ENCODE peak calls at places on chromosomes 3 and 15, in eight cellular contexts. One of them, this sample, is unnamed.

GRCh38 chr3:188353409-188353808 is 199.5 kb downstream of the LPP start:
- ATAC-seq in naive thymus-derived CD4-positive, alpha-beta T cell: no peak
- ATAC-seq in activated CD4-positive, alpha-beta T cell treated with anti-CD3 and anti-CD28 coated beads for 36 hours: no peak
- ATAC-seq in stimulated activated naive B cell treated with anti-CD40 and anti-IgM and Interleukin-4, amounts not matched to agents 10 μg/mL and 1 μg/mL and 100 μg/mL, for 72 hours: no peak
- ATAC-seq in left lobe of liver: no peak
- ATAC-seq in activated T-helper 17 cell treated with anti-CD3 and anti-CD28 coated beads, Interleukin-2, amount 50 U/mL, for 72 hours: no peak
- ATAC-seq in sciatic nerve: no peak
- ATAC-seq in aorta: no peak
- ATAC-seq in this sample: no peak

GRCh38 chr3:58021072-58021959 is 13.1 kb downstream of the FLNB start:
- ATAC-seq in naive thymus-derived CD4-positive, alpha-beta T cell: no peak
- ATAC-seq in stimulated activated naive B cell treated with anti-CD40 and anti-IgM and Interleukin-4, amounts not matched to agents 10 μg/mL and 1 μg/mL and 100 μg/mL, for 72 hours: no peak
- ATAC-seq in activated CD4-positive, alpha-beta T cell treated with anti-CD3 and anti-CD28 coated beads for 36 hours: no peak
- ATAC-seq in sciatic nerve: no peak
- ATAC-seq in left lobe of liver: peak
- ATAC-seq in aorta: peak
- ATAC-seq in activated T-helper 17 cell treated with anti-CD3 and anti-CD28 coated beads, Interleukin-2, amount 50 U/mL, for 72 hours: no peak
- ATAC-seq in this sample: no peak

GRCh38 chr15:38509152-38509551 is 55.2 kb downstream of the FAM98B start:
- ATAC-seq in aorta: no peak
- ATAC-seq in activated CD4-positive, alpha-beta T cell treated with anti-CD3 and anti-CD28 coated beads for 36 hours: peak
- ATAC-seq in left lobe of liver: no peak
- ATAC-seq in naive thymus-derived CD4-positive, alpha-beta T cell: no peak
- ATAC-seq in activated T-helper 17 cell treated with anti-CD3 and anti-CD28 coated beads, Interleukin-2, amount 50 U/mL, for 72 hours: peak
- ATAC-seq in stimulated activated naive B cell treated with anti-CD40 and anti-IgM and Interleukin-4, amounts not matched to agents 10 μg/mL and 1 μg/mL and 100 μg/mL, for 72 hours: no peak
- ATAC-seq in sciatic nerve: no peak
- ATAC-seq in this sample: no peak

GRCh38 chr15:82047493-82048446 is 2.0 kb upstream of the MEX3B start:
- ATAC-seq in aorta: no peak
- ATAC-seq in activated CD4-positive, alpha-beta T cell treated with anti-CD3 and anti-CD28 coated beads for 36 hours: no peak
- ATAC-seq in sciatic nerve: no peak
- ATAC-seq in left lobe of liver: no peak
- ATAC-seq in activated T-helper 17 cell treated with anti-CD3 and anti-CD28 coated beads, Interleukin-2, amount 50 U/mL, for 72 hours: peak
- ATAC-seq in naive thymus-derived CD4-positive, alpha-beta T cell: no peak
- ATAC-seq in stimulated activated naive B cell treated with anti-CD40 and anti-IgM and Interleukin-4, amounts not matched to agents 10 μg/mL and 1 μg/mL and 100 μg/mL, for 72 hours: peak
- ATAC-seq in this sample: no peak

GRCh38 chr3:119604878-119605277 is 7.2 kb downstream of the PLA1A start:
- ATAC-seq in stimulated activated naive B cell treated with anti-CD40 and anti-IgM and Interleukin-4, amounts not matched to agents 10 μg/mL and 1 μg/mL and 100 μg/mL, for 72 hours: no peak
- ATAC-seq in aorta: no peak
- ATAC-seq in sciatic nerve: no peak
- ATAC-seq in activated T-helper 17 cell treated with anti-CD3 and anti-CD28 coated beads, Interleukin-2, amount 50 U/mL, for 72 hours: peak
- ATAC-seq in activated CD4-positive, alpha-beta T cell treated with anti-CD3 and anti-CD28 coated beads for 36 hours: peak
- ATAC-seq in left lobe of liver: no peak
- ATAC-seq in naive thymus-derived CD4-positive, alpha-beta T cell: no peak
- ATAC-seq in this sample: no peak

GRCh38 chr3:73134034-73134433 is 72.6 kb downstream of the EBLN2 start:
- ATAC-seq in stimulated activated naive B cell treated with anti-CD40 and anti-IgM and Interleukin-4, amounts not matched to agents 10 μg/mL and 1 μg/mL and 100 μg/mL, for 72 hours: no peak
- ATAC-seq in activated CD4-positive, alpha-beta T cell treated with anti-CD3 and anti-CD28 coated beads for 36 hours: no peak
- ATAC-seq in left lobe of liver: no peak
- ATAC-seq in sciatic nerve: no peak
- ATAC-seq in naive thymus-derived CD4-positive, alpha-beta T cell: no peak
- ATAC-seq in activated T-helper 17 cell treated with anti-CD3 and anti-CD28 coated beads, Interleukin-2, amount 50 U/mL, for 72 hours: no peak
- ATAC-seq in aorta: no peak
- ATAC-seq in this sample: no peak

GRCh38 chr3:12638105-12638504 is 25.8 kb downstream of the RAF1 start:
- ATAC-seq in left lobe of liver: peak
- ATAC-seq in sciatic nerve: no peak
- ATAC-seq in activated CD4-positive, alpha-beta T cell treated with anti-CD3 and anti-CD28 coated beads for 36 hours: peak
- ATAC-seq in naive thymus-derived CD4-positive, alpha-beta T cell: no peak
- ATAC-seq in stimulated activated naive B cell treated with anti-CD40 and anti-IgM and Interleukin-4, amounts not matched to agents 10 μg/mL and 1 μg/mL and 100 μg/mL, for 72 hours: no peak
- ATAC-seq in activated T-helper 17 cell treated with anti-CD3 and anti-CD28 coated beads, Interleukin-2, amount 50 U/mL, for 72 hours: peak
- ATAC-seq in aorta: no peak
- ATAC-seq in this sample: no peak

GRCh38 chr3:39141211-39141995 is 12.0 kb downstream of the CSRNP1 start:
- ATAC-seq in activated T-helper 17 cell treated with anti-CD3 and anti-CD28 coated beads, Interleukin-2, amount 50 U/mL, for 72 hours: peak
- ATAC-seq in naive thymus-derived CD4-positive, alpha-beta T cell: peak
- ATAC-seq in left lobe of liver: peak
- ATAC-seq in stimulated activated naive B cell treated with anti-CD40 and anti-IgM and Interleukin-4, amounts not matched to agents 10 μg/mL and 1 μg/mL and 100 μg/mL, for 72 hours: peak
- ATAC-seq in activated CD4-positive, alpha-beta T cell treated with anti-CD3 and anti-CD28 coated beads for 36 hours: no peak
- ATAC-seq in sciatic nerve: peak
- ATAC-seq in aorta: peak
- ATAC-seq in this sample: peak

GRCh38 chr15:63178034-63178433 is 11.4 kb upstream of the RAB8B start:
- ATAC-seq in sciatic nerve: no peak
- ATAC-seq in stimulated activated naive B cell treated with anti-CD40 and anti-IgM and Interleukin-4, amounts not matched to agents 10 μg/mL and 1 μg/mL and 100 μg/mL, for 72 hours: no peak
- ATAC-seq in aorta: no peak
- ATAC-seq in activated T-helper 17 cell treated with anti-CD3 and anti-CD28 coated beads, Interleukin-2, amount 50 U/mL, for 72 hours: no peak
- ATAC-seq in left lobe of liver: no peak
- ATAC-seq in activated CD4-positive, alpha-beta T cell treated with anti-CD3 and anti-CD28 coated beads for 36 hours: no peak
- ATAC-seq in naive thymus-derived CD4-positive, alpha-beta T cell: no peak
- ATAC-seq in this sample: no peak

GRCh38 chr15:100207053-100207452 is 134.7 kb downstream of the ADAMTS17 start:
- ATAC-seq in sciatic nerve: no peak
- ATAC-seq in left lobe of liver: no peak
- ATAC-seq in naive thymus-derived CD4-positive, alpha-beta T cell: no peak
- ATAC-seq in activated CD4-positive, alpha-beta T cell treated with anti-CD3 and anti-CD28 coated beads for 36 hours: no peak
- ATAC-seq in aorta: no peak
- ATAC-seq in activated T-helper 17 cell treated with anti-CD3 and anti-CD28 coated beads, Interleukin-2, amount 50 U/mL, for 72 hours: no peak
- ATAC-seq in stimulated activated naive B cell treated with anti-CD40 and anti-IgM and Interleukin-4, amounts not matched to agents 10 μg/mL and 1 μg/mL and 100 μg/mL, for 72 hours: no peak
- ATAC-seq in this sample: no peak

GRCh38 chr15:82122754-82123400 is 77.1 kb upstream of the MEX3B start:
- ATAC-seq in sciatic nerve: peak
- ATAC-seq in activated CD4-positive, alpha-beta T cell treated with anti-CD3 and anti-CD28 coated beads for 36 hours: no peak
- ATAC-seq in aorta: no peak
- ATAC-seq in left lobe of liver: no peak
- ATAC-seq in naive thymus-derived CD4-positive, alpha-beta T cell: no peak
- ATAC-seq in activated T-helper 17 cell treated with anti-CD3 and anti-CD28 coated beads, Interleukin-2, amount 50 U/mL, for 72 hours: no peak
- ATAC-seq in stimulated activated naive B cell treated with anti-CD40 and anti-IgM and Interleukin-4, amounts not matched to agents 10 μg/mL and 1 μg/mL and 100 μg/mL, for 72 hours: no peak
- ATAC-seq in this sample: no peak

GRCh38 chr3:71710906-71711494 is 14.2 kb downstream of the EIF4E3 start:
- ATAC-seq in activated CD4-positive, alpha-beta T cell treated with anti-CD3 and anti-CD28 coated beads for 36 hours: peak
- ATAC-seq in activated T-helper 17 cell treated with anti-CD3 and anti-CD28 coated beads, Interleukin-2, amount 50 U/mL, for 72 hours: peak
- ATAC-seq in stimulated activated naive B cell treated with anti-CD40 and anti-IgM and Interleukin-4, amounts not matched to agents 10 μg/mL and 1 μg/mL and 100 μg/mL, for 72 hours: peak
- ATAC-seq in sciatic nerve: peak
- ATAC-seq in left lobe of liver: peak
- ATAC-seq in aorta: peak
- ATAC-seq in naive thymus-derived CD4-positive, alpha-beta T cell: peak
- ATAC-seq in this sample: no peak

GRCh38 chr3:136804164-136804563 is 14.8 kb upstream of the SLC35G2 start:
- ATAC-seq in aorta: no peak
- ATAC-seq in activated T-helper 17 cell treated with anti-CD3 and anti-CD28 coated beads, Interleukin-2, amount 50 U/mL, for 72 hours: no peak
- ATAC-seq in sciatic nerve: no peak
- ATAC-seq in stimulated activated naive B cell treated with anti-CD40 and anti-IgM and Interleukin-4, amounts not matched to agents 10 μg/mL and 1 μg/mL and 100 μg/mL, for 72 hours: no peak
- ATAC-seq in left lobe of liver: no peak
- ATAC-seq in naive thymus-derived CD4-positive, alpha-beta T cell: peak
- ATAC-seq in activated CD4-positive, alpha-beta T cell treated with anti-CD3 and anti-CD28 coated beads for 36 hours: no peak
- ATAC-seq in this sample: no peak

GRCh38 chr15:63042879-63043340 is 363 bp downstream of the TPM1 start:
- ATAC-seq in left lobe of liver: peak
- ATAC-seq in aorta: no peak
- ATAC-seq in activated CD4-positive, alpha-beta T cell treated with anti-CD3 and anti-CD28 coated beads for 36 hours: no peak
- ATAC-seq in naive thymus-derived CD4-positive, alpha-beta T cell: no peak
- ATAC-seq in stimulated activated naive B cell treated with anti-CD40 and anti-IgM and Interleukin-4, amounts not matched to agents 10 μg/mL and 1 μg/mL and 100 μg/mL, for 72 hours: peak
- ATAC-seq in activated T-helper 17 cell treated with anti-CD3 and anti-CD28 coated beads, Interleukin-2, amount 50 U/mL, for 72 hours: peak
- ATAC-seq in sciatic nerve: peak
- ATAC-seq in this sample: peak

GRCh38 chr3:122247825-122248185 is 64.3 kb downstream of the CASR start:
- ATAC-seq in stimulated activated naive B cell treated with anti-CD40 and anti-IgM and Interleukin-4, amounts not matched to agents 10 μg/mL and 1 μg/mL and 100 μg/mL, for 72 hours: peak
- ATAC-seq in activated T-helper 17 cell treated with anti-CD3 and anti-CD28 coated beads, Interleukin-2, amount 50 U/mL, for 72 hours: no peak
- ATAC-seq in left lobe of liver: no peak
- ATAC-seq in activated CD4-positive, alpha-beta T cell treated with anti-CD3 and anti-CD28 coated beads for 36 hours: no peak
- ATAC-seq in naive thymus-derived CD4-positive, alpha-beta T cell: no peak
- ATAC-seq in sciatic nerve: no peak
- ATAC-seq in aorta: no peak
- ATAC-seq in this sample: peak

GRCh38 chr3:88573472-88573871 is 423.7 kb downstream of the C3orf38 start:
- ATAC-seq in naive thymus-derived CD4-positive, alpha-beta T cell: no peak
- ATAC-seq in sciatic nerve: no peak
- ATAC-seq in left lobe of liver: no peak
- ATAC-seq in activated CD4-positive, alpha-beta T cell treated with anti-CD3 and anti-CD28 coated beads for 36 hours: no peak
- ATAC-seq in aorta: no peak
- ATAC-seq in stimulated activated naive B cell treated with anti-CD40 and anti-IgM and Interleukin-4, amounts not matched to agents 10 μg/mL and 1 μg/mL and 100 μg/mL, for 72 hours: no peak
- ATAC-seq in activated T-helper 17 cell treated with anti-CD3 and anti-CD28 coated beads, Interleukin-2, amount 50 U/mL, for 72 hours: no peak
- ATAC-seq in this sample: no peak

GRCh38 chr3:148903022-148903442 is 37.9 kb downstream of the CPA3 start:
- ATAC-seq in activated T-helper 17 cell treated with anti-CD3 and anti-CD28 coated beads, Interleukin-2, amount 50 U/mL, for 72 hours: peak
- ATAC-seq in stimulated activated naive B cell treated with anti-CD40 and anti-IgM and Interleukin-4, amounts not matched to agents 10 μg/mL and 1 μg/mL and 100 μg/mL, for 72 hours: no peak
- ATAC-seq in aorta: no peak
- ATAC-seq in left lobe of liver: no peak
- ATAC-seq in activated CD4-positive, alpha-beta T cell treated with anti-CD3 and anti-CD28 coated beads for 36 hours: no peak
- ATAC-seq in sciatic nerve: no peak
- ATAC-seq in naive thymus-derived CD4-positive, alpha-beta T cell: no peak
- ATAC-seq in this sample: no peak

GRCh38 chr15:25185156-25185710 is 230.4 kb downstream of the SNRPN start:
- ATAC-seq in stimulated activated naive B cell treated with anti-CD40 and anti-IgM and Interleukin-4, amounts not matched to agents 10 μg/mL and 1 μg/mL and 100 μg/mL, for 72 hours: no peak
- ATAC-seq in sciatic nerve: no peak
- ATAC-seq in aorta: no peak
- ATAC-seq in activated CD4-positive, alpha-beta T cell treated with anti-CD3 and anti-CD28 coated beads for 36 hours: no peak
- ATAC-seq in naive thymus-derived CD4-positive, alpha-beta T cell: no peak
- ATAC-seq in activated T-helper 17 cell treated with anti-CD3 and anti-CD28 coated beads, Interleukin-2, amount 50 U/mL, for 72 hours: no peak
- ATAC-seq in left lobe of liver: no peak
- ATAC-seq in this sample: no peak

GRCh38 chr15:49155834-49156627 is 632 bp upstream of the COPS2 start:
- ATAC-seq in stimulated activated naive B cell treated with anti-CD40 and anti-IgM and Interleukin-4, amounts not matched to agents 10 μg/mL and 1 μg/mL and 100 μg/mL, for 72 hours: peak
- ATAC-seq in aorta: no peak
- ATAC-seq in activated T-helper 17 cell treated with anti-CD3 and anti-CD28 coated beads, Interleukin-2, amount 50 U/mL, for 72 hours: no peak
- ATAC-seq in sciatic nerve: peak
- ATAC-seq in activated CD4-positive, alpha-beta T cell treated with anti-CD3 and anti-CD28 coated beads for 36 hours: peak
- ATAC-seq in left lobe of liver: no peak
- ATAC-seq in naive thymus-derived CD4-positive, alpha-beta T cell: peak
- ATAC-seq in this sample: peak

GRCh38 chr3:14555835-14556234 is 15.7 kb upstream of the GRIP2 start:
- ATAC-seq in naive thymus-derived CD4-positive, alpha-beta T cell: no peak
- ATAC-seq in sciatic nerve: no peak
- ATAC-seq in stimulated activated naive B cell treated with anti-CD40 and anti-IgM and Interleukin-4, amounts not matched to agents 10 μg/mL and 1 μg/mL and 100 μg/mL, for 72 hours: no peak
- ATAC-seq in left lobe of liver: peak
- ATAC-seq in activated CD4-positive, alpha-beta T cell treated with anti-CD3 and anti-CD28 coated beads for 36 hours: no peak
- ATAC-seq in activated T-helper 17 cell treated with anti-CD3 and anti-CD28 coated beads, Interleukin-2, amount 50 U/mL, for 72 hours: peak
- ATAC-seq in aorta: no peak
- ATAC-seq in this sample: peak

GRCh38 chr3:123385072-123385471 is 63.8 kb downstream of the ADCY5 start:
- ATAC-seq in activated T-helper 17 cell treated with anti-CD3 and anti-CD28 coated beads, Interleukin-2, amount 50 U/mL, for 72 hours: no peak
- ATAC-seq in naive thymus-derived CD4-positive, alpha-beta T cell: no peak
- ATAC-seq in left lobe of liver: peak
- ATAC-seq in aorta: peak
- ATAC-seq in sciatic nerve: peak
- ATAC-seq in stimulated activated naive B cell treated with anti-CD40 and anti-IgM and Interleukin-4, amounts not matched to agents 10 μg/mL and 1 μg/mL and 100 μg/mL, for 72 hours: no peak
- ATAC-seq in activated CD4-positive, alpha-beta T cell treated with anti-CD3 and anti-CD28 coated beads for 36 hours: no peak
- ATAC-seq in this sample: no peak

GRCh38 chr3:10915395-10915794 is 77.2 kb upstream of the SLC6A1 start:
- ATAC-seq in activated T-helper 17 cell treated with anti-CD3 and anti-CD28 coated beads, Interleukin-2, amount 50 U/mL, for 72 hours: no peak
- ATAC-seq in activated CD4-positive, alpha-beta T cell treated with anti-CD3 and anti-CD28 coated beads for 36 hours: no peak
- ATAC-seq in aorta: no peak
- ATAC-seq in sciatic nerve: no peak
- ATAC-seq in naive thymus-derived CD4-positive, alpha-beta T cell: no peak
- ATAC-seq in stimulated activated naive B cell treated with anti-CD40 and anti-IgM and Interleukin-4, amounts not matched to agents 10 μg/mL and 1 μg/mL and 100 μg/mL, for 72 hours: no peak
- ATAC-seq in left lobe of liver: no peak
- ATAC-seq in this sample: no peak

GRCh38 chr3:42216302-42216701 is 49.7 kb downstream of the CCK start:
- ATAC-seq in stimulated activated naive B cell treated with anti-CD40 and anti-IgM and Interleukin-4, amounts not matched to agents 10 μg/mL and 1 μg/mL and 100 μg/mL, for 72 hours: no peak
- ATAC-seq in sciatic nerve: no peak
- ATAC-seq in aorta: no peak
- ATAC-seq in naive thymus-derived CD4-positive, alpha-beta T cell: no peak
- ATAC-seq in activated T-helper 17 cell treated with anti-CD3 and anti-CD28 coated beads, Interleukin-2, amount 50 U/mL, for 72 hours: no peak
- ATAC-seq in activated CD4-positive, alpha-beta T cell treated with anti-CD3 and anti-CD28 coated beads for 36 hours: peak
- ATAC-seq in left lobe of liver: no peak
- ATAC-seq in this sample: no peak

This sample was measured in stimulated activated memory B cell treated with anti-CD40 and anti-IgM and Interleukin-4, amounts not matched to agents 10 μg/mL and 1 μg/mL and 100 μg/mL, for 72 hours.